ENCODE peak calls at places on chromosomes 6 and 20, in five cellular contexts. U is activated CD8-positive, alpha-beta memory T cell treated with anti-CD3 and anti-CD28 coated beads for 48 hours; L is effector memory CD8-positive, alpha-beta T cell; D is HFF-Myc; I is GM10248. B is an unnamed sample.

GRCh38 chr6:78854501-78854900 is 12.8 kb upstream of the IRAK1BP1 start:
- DNase-seq in U (no peak), L (no peak), I (no peak), D (no peak), B (no peak)

GRCh38 chr20:22744341-22745193 is 160.2 kb upstream of the FOXA2 start:
- DNase-seq in D (no peak), U (no peak), L (no peak), I (no peak), B (no peak)

GRCh38 chr20:53547664-53548239 is 45.9 kb downstream of the ZNF217 start:
- DNase-seq in I (peak), U (no peak), L (peak), D (peak), B (peak)

GRCh38 chr6:44386929-44387345 is 569 bp upstream of the CDC5L start:
- DNase-seq in I (no peak), L (peak), U (no peak), D (no peak), B (no peak)

GRCh38 chr6:1390805-1391511 is 1.6 kb downstream of the FOXF2 start:
- DNase-seq in D (no peak), I (peak), U (no peak), L (no peak), B (no peak)

GRCh38 chr20:38201356-38201755 is 36.3 kb upstream of the TGM2 start:
- DNase-seq in D (peak), I (no peak), L (no peak), U (no peak), B (no peak)

GRCh38 chr6:85496856-85497255 is 47.0 kb downstream of the NT5E start:
- DNase-seq in L (no peak), U (no peak), D (no peak), I (no peak), B (no peak)

GRCh38 chr6:88358846-88359245 is 192.7 kb upstream of the CNR1 start:
- DNase-seq in L (no peak), D (no peak), I (no peak), U (no peak), B (no peak)

GRCh38 chr6:82869493-82869892 is 196.1 kb downstream of the UBE3D start:
- DNase-seq in I (no peak), L (no peak), D (no peak), U (no peak), B (no peak)

GRCh38 chr6:148972481-148972880 is 225.7 kb downstream of the UST start:
- DNase-seq in D (no peak), L (peak), U (no peak), I (peak), B (peak)

GRCh38 chr20:60851826-60852704 is 400.0 kb upstream of the CDH4 start:
- DNase-seq in I (no peak), U (no peak), D (no peak), L (no peak), B (no peak)

GRCh38 chr6:53658992-53659391 is 6.6 kb downstream of the KLHL31 start:
- DNase-seq in I (no peak), L (no peak), D (no peak), U (no peak), B (no peak)

GRCh38 chr6:116467514-116467913 is 6.3 kb downstream of the CALHM6 start:
- DNase-seq in U (no peak), I (no peak), D (no peak), L (no peak), B (no peak)

GRCh38 chr20:21315138-21315537 is 12.0 kb downstream of the XRN2 start:
- DNase-seq in L (no peak), U (no peak), I (no peak), D (no peak), B (peak)

GRCh38 chr20:34215711-34216381 is 25.4 kb upstream of the ASIP start:
- DNase-seq in D (peak), U (peak), I (peak), L (no peak), B (peak)

GRCh38 chr6:121485359-121485809 is 49.9 kb downstream of the GJA1 start:
- DNase-seq in D (no peak), I (no peak), U (no peak), L (no peak), B (no peak)

GRCh38 chr6:168490757-168491156 is 49.8 kb downstream of the SMOC2 start:
- DNase-seq in L (no peak), I (no peak), D (no peak), U (no peak), B (no peak)

GRCh38 chr20:35568645-35569044 is 26.8 kb downstream of the ERGIC3 start:
- DNase-seq in U (no peak), L (no peak), D (no peak), I (no peak), B (no peak)

GRCh38 chr6:152816055-152816454 is 65.5 kb downstream of the VIP start:
- DNase-seq in I (no peak), U (no peak), L (no peak), D (no peak), B (no peak)

GRCh38 chr6:161108886-161109285 is 117.3 kb downstream of the MAP3K4 start:
- DNase-seq in D (no peak), I (no peak), U (no peak), L (no peak), B (no peak)